ENCODE peak calls at places on chromosomes 7 and 10, in five cellular contexts. H is SK-N-SH, U is left lung, M is MM.1S, A is choroid plexus epithelial cell. R is an unnamed sample.

GRCh38 chr10:26438534-26439269 is 561 bp downstream of the APBB1IP start:
- DNase-seq in H (peak; percentile 16), M (no peak), A (no peak), U (peak; percentile 92), R (peak; percentile 25)

GRCh38 chr10:102397222-102398171 is 2.0 kb downstream of the NFKB2 start:
- DNase-seq in H (no peak), U (no peak), A (no peak), M (no peak), R (no peak)

GRCh38 chr10:131625041-131625440 is 275.8 kb upstream of the PPP2R2D start:
- DNase-seq in U (no peak), H (no peak), A (no peak), M (no peak), R (no peak)

GRCh38 chr10:94093286-94093905 is 99.7 kb downstream of the PLCE1 start:
- DNase-seq in M (no peak), U (no peak), A (peak; percentile 32), H (no peak), R (peak; percentile 56)

GRCh38 chr10:132462463-132463332 is 65.7 kb downstream of the PWWP2B start:
- DNase-seq in U (peak; percentile 70), A (no peak), M (no peak), H (no peak), R (no peak)

GRCh38 chr7:134211817-134212216 is 84.7 kb downstream of the LRGUK start:
- DNase-seq in A (no peak), U (no peak), M (no peak), H (no peak), R (no peak)

GRCh38 chr10:6667679-6668270 is 87.7 kb upstream of the PRKCQ start:
- DNase-seq in H (peak; percentile 48), U (no peak), A (peak; percentile 70), M (peak; percentile 46), R (peak; percentile 54)

GRCh38 chr7:36777062-36777461 is 52.8 kb upstream of the AOAH start:
- DNase-seq in M (no peak), A (no peak), H (no peak), U (no peak), R (no peak)

GRCh38 chr7:132347129-132347528 is 229.1 kb downstream of the PLXNA4 start:
- DNase-seq in A (no peak), H (no peak), U (no peak), M (no peak), R (no peak)

GRCh38 chr10:127303746-127304145 is 107.4 kb upstream of the INSYN2A start:
- DNase-seq in H (no peak), A (no peak), M (no peak), U (no peak), R (no peak)

GRCh38 chr10:104766341-104766740 is 125.3 kb downstream of the SORCS3 start:
- DNase-seq in H (no peak), A (no peak), M (no peak), U (no peak), R (peak; percentile 55)

GRCh38 chr10:117541909-117542705 is 439 bp upstream of the EMX2 start:
- DNase-seq in A (peak; percentile 90), M (no peak), H (peak; percentile 84), U (no peak), R (peak; percentile 91)

DNA sequence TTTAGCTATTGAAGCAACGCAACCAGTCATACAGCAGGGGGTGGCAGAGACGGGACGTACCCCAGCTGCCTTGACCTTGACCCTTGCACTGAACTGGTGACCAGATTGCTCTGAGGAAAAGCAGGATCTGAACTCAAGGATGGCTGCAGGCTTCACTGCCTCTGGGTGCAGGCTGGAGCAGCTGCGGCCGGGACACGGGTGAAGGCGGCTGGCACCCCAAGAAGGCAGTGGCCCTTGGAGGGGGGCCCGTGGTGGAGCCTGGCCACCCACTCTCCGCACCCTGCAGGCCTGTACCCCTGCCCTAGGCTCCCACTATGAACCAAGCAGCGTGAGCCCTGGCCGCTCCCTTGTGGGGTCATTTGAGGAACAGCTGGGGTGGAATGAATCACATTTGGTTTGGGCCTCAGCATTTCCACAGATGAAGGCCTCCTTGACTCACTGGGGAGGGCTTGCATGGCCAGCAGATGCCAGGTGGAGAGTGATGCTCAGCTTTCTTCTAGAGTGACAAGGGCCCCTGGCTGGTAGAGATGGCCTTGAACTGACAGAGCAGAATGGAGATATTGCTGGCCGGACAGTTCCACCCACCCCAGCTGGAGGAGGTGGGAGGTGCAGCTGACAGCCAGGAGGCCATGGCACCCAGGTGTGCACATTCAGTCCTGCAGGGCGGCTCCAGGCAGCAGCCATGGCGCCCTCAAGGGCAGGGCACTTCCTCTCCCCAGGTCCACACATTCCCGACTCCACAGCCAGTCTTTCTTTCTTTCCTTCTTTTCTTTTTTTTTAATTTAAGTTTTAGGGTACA is 218.8 kb downstream of the WDR37 start:
- DNase-seq in U (peak; percentile 65), A (no peak), M (no peak), H (no peak), R (no peak)
- TF ChIP-seq CTCF in U (no peak), A (no peak), M (no peak), H (no peak), R (no peak)

GRCh38 chr10:52019078-52019644 is 294.9 kb upstream of the DKK1 start:
- DNase-seq in U (no peak), M (no peak), A (no peak), H (no peak), R (no peak)
- H3K4me3 ChIP-seq in U (no peak overlapping the region), M (no peak overlapping the region), A (no peak overlapping the region), H (no peak overlapping the region), R (no peak overlapping the region)

DNA sequence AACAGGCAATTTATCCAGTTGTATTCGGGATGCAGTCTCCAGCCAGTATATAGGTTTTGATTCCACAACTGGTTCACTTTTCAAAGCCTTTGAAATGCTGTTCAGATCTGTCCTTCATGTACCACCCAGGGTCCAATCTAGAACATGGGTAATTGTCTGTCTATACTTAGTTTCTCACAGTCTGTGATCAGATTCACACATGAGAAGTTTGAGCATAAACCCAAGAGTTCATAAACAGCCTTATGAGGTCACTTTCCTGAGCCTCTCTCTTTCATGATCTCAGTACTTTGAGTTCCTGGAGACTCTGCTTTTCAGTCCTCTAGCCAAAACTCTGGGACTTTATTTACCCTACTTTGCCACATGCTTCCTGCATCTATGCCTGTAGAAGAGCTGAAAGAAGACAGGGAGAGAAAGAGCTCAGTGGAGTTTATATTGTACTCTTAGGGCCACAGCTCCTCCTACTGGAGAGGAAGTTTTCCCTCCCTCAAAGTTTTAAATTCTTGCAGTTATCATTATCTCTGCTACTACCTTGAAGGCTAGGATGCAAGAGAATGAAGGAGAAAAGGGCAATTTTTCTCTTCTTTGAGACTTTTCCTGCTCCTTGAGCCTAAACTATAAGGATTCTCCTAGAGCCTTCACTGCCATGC is 172.0 kb downstream of the ZEB1 start:
- DNase-seq in M (peak; percentile 60), H (no peak), U (no peak), A (peak; percentile 85), R (peak; percentile 66)
- TF ChIP-seq CTCF in M (peak; percentile 75), H (peak; percentile 57), U (peak; percentile 35), A (peak; percentile 81), R (peak; percentile 67)

GRCh38 chr7:7972128-7972527 is 3.5 kb downstream of the GLCCI1 start:
- DNase-seq in U (no peak), A (no peak), M (peak; percentile 14), H (peak; percentile 22), R (no peak)
- H3K4me3 ChIP-seq in U (peak overlapping the region; percentile 63), A (no peak overlapping the region), M (peak overlapping the region; percentile 73), H (peak overlapping the region; percentile 100), R (no peak overlapping the region)

GRCh38 chr10:35613597-35614226 is 8.6 kb downstream of the GJD4 start:
- DNase-seq in A (peak; percentile 76), U (no peak), H (no peak), M (no peak), R (peak; percentile 40)
- TF ChIP-seq CTCF in A (peak; percentile 76), U (peak; percentile 12), H (peak; percentile 67), M (peak; percentile 12), R (peak; percentile 47)

GRCh38 chr10:31926154-31926553 is 2.5 kb downstream of the ARHGAP12 start:
- DNase-seq in H (no peak), U (no peak), M (no peak), A (no peak), R (peak; percentile 11)
- H3K4me3 ChIP-seq in H (no peak overlapping the region), U (no peak overlapping the region), M (no peak overlapping the region), A (no peak overlapping the region), R (peak overlapping the region; percentile 66)